ENCODE peak calls at places on chromosomes 16 and 17, in ten cellular contexts. One of them, this sample, is unnamed. For H3K36me3, the result is how much of the 10 kb centered on the place peaks cover.

GRCh38 chr17:3799181-3799627 is 1.8 kb downstream of the ITGAE start:
- DNase-seq in CD4-positive, alpha-beta memory T cell: no peak
- DNase-seq in neuronal stem cell: no peak
- DNase-seq in fibroblast of lung: no peak
- DNase-seq in HAP-1: no peak
- DNase-seq in CD4-positive, CD25-positive, alpha-beta regulatory T cell: no peak
- DNase-seq in OCI-LY7: no peak
- DNase-seq in naive thymus-derived CD4-positive, alpha-beta T cell: no peak
- DNase-seq in HCT116: no peak
- DNase-seq in cardiac muscle cell: no peak
- DNase-seq in this sample: no peak

GRCh38 chr16:69270395-69270794 is 40.8 kb upstream of the VPS4A start:
- DNase-seq in CD4-positive, alpha-beta memory T cell: no peak
- DNase-seq in neuronal stem cell: no peak
- DNase-seq in fibroblast of lung: no peak
- DNase-seq in HAP-1: no peak
- DNase-seq in CD4-positive, CD25-positive, alpha-beta regulatory T cell: no peak
- DNase-seq in OCI-LY7: no peak
- DNase-seq in naive thymus-derived CD4-positive, alpha-beta T cell: no peak
- DNase-seq in HCT116: no peak
- DNase-seq in cardiac muscle cell: no peak
- DNase-seq in this sample: no peak

GRCh38 chr17:11372692-11373091 is 131.7 kb downstream of the SHISA6 start:
- DNase-seq in CD4-positive, alpha-beta memory T cell: no peak
- DNase-seq in neuronal stem cell: no peak
- DNase-seq in fibroblast of lung: no peak
- DNase-seq in HAP-1: no peak
- DNase-seq in CD4-positive, CD25-positive, alpha-beta regulatory T cell: no peak
- DNase-seq in OCI-LY7: no peak
- DNase-seq in naive thymus-derived CD4-positive, alpha-beta T cell: no peak
- DNase-seq in HCT116: no peak
- DNase-seq in cardiac muscle cell: no peak
- DNase-seq in this sample: no peak

GRCh38 chr17:57880086-57880456 is 30.2 kb upstream of the MRPS23 start:
- DNase-seq in CD4-positive, alpha-beta memory T cell: peak
- DNase-seq in neuronal stem cell: no peak
- DNase-seq in fibroblast of lung: no peak
- DNase-seq in HAP-1: no peak
- DNase-seq in CD4-positive, CD25-positive, alpha-beta regulatory T cell: no peak
- DNase-seq in OCI-LY7: no peak
- DNase-seq in naive thymus-derived CD4-positive, alpha-beta T cell: no peak
- DNase-seq in HCT116: no peak
- DNase-seq in cardiac muscle cell: no peak
- DNase-seq in this sample: no peak

GRCh38 chr16:69348222-69348621 is 3.4 kb downstream of the TMED6 start:
- DNase-seq in CD4-positive, alpha-beta memory T cell: no peak
- DNase-seq in neuronal stem cell: no peak
- DNase-seq in fibroblast of lung: no peak
- DNase-seq in HAP-1: no peak
- DNase-seq in CD4-positive, CD25-positive, alpha-beta regulatory T cell: no peak
- DNase-seq in OCI-LY7: no peak
- DNase-seq in naive thymus-derived CD4-positive, alpha-beta T cell: no peak
- DNase-seq in HCT116: no peak
- DNase-seq in cardiac muscle cell: no peak
- DNase-seq in this sample: no peak

GRCh38 chr17:13594762-13595697 is 6.7 kb downstream of the HS3ST3A1 start:
- DNase-seq in CD4-positive, alpha-beta memory T cell: peak
- DNase-seq in neuronal stem cell: peak
- DNase-seq in fibroblast of lung: peak
- DNase-seq in HAP-1: peak
- DNase-seq in CD4-positive, CD25-positive, alpha-beta regulatory T cell: peak
- DNase-seq in OCI-LY7: peak
- DNase-seq in naive thymus-derived CD4-positive, alpha-beta T cell: peak
- DNase-seq in HCT116: peak
- DNase-seq in cardiac muscle cell: peak
- DNase-seq in this sample: no peak

GRCh38 chr17:64005734-64006167 is 7.6 kb downstream of the PRR29 start:
- DNase-seq in CD4-positive, alpha-beta memory T cell: no peak
- DNase-seq in neuronal stem cell: no peak
- DNase-seq in fibroblast of lung: no peak
- DNase-seq in HAP-1: no peak
- DNase-seq in CD4-positive, CD25-positive, alpha-beta regulatory T cell: no peak
- DNase-seq in OCI-LY7: no peak
- DNase-seq in naive thymus-derived CD4-positive, alpha-beta T cell: no peak
- DNase-seq in HCT116: no peak
- DNase-seq in cardiac muscle cell: no peak
- DNase-seq in this sample: no peak

GRCh38 chr17:8186787-8187516 is 3.0 kb downstream of the BORCS6 start:
- DNase-seq in CD4-positive, alpha-beta memory T cell: peak
- DNase-seq in neuronal stem cell: peak
- DNase-seq in fibroblast of lung: peak
- DNase-seq in HAP-1: peak
- DNase-seq in CD4-positive, CD25-positive, alpha-beta regulatory T cell: peak
- DNase-seq in OCI-LY7: peak
- DNase-seq in naive thymus-derived CD4-positive, alpha-beta T cell: peak
- DNase-seq in HCT116: peak
- DNase-seq in cardiac muscle cell: peak
- DNase-seq in this sample: peak

GRCh38 chr16:50428116-50428515 is 59.3 kb upstream of the BRD7 start:
- DNase-seq in CD4-positive, alpha-beta memory T cell: no peak
- DNase-seq in neuronal stem cell: no peak
- DNase-seq in fibroblast of lung: peak
- DNase-seq in HAP-1: no peak
- DNase-seq in CD4-positive, CD25-positive, alpha-beta regulatory T cell: no peak
- DNase-seq in OCI-LY7: no peak
- DNase-seq in naive thymus-derived CD4-positive, alpha-beta T cell: no peak
- DNase-seq in HCT116: no peak
- DNase-seq in cardiac muscle cell: no peak
- DNase-seq in this sample: no peak

GRCh38 chr17:7477392-7478275 is 1.8 kb downstream of the ZBTB4 start:
- DNase-seq in CD4-positive, alpha-beta memory T cell: no peak
- DNase-seq in neuronal stem cell: no peak
- DNase-seq in fibroblast of lung: peak
- DNase-seq in HAP-1: no peak
- DNase-seq in CD4-positive, CD25-positive, alpha-beta regulatory T cell: no peak
- DNase-seq in OCI-LY7: no peak
- DNase-seq in naive thymus-derived CD4-positive, alpha-beta T cell: peak
- DNase-seq in HCT116: no peak
- DNase-seq in cardiac muscle cell: peak
- DNase-seq in this sample: no peak

GRCh38 chr16:15825750-15826305 is 31.0 kb downstream of the MYH11 start:
- DNase-seq in CD4-positive, alpha-beta memory T cell: no peak
- DNase-seq in neuronal stem cell: no peak
- DNase-seq in fibroblast of lung: no peak
- DNase-seq in HAP-1: no peak
- DNase-seq in CD4-positive, CD25-positive, alpha-beta regulatory T cell: no peak
- DNase-seq in OCI-LY7: no peak
- DNase-seq in naive thymus-derived CD4-positive, alpha-beta T cell: no peak
- DNase-seq in HCT116: no peak
- DNase-seq in cardiac muscle cell: no peak
- DNase-seq in this sample: no peak

GRCh38 chr16:57422026-57422944 is 17.7 kb downstream of the CCL17 start:
- DNase-seq in CD4-positive, alpha-beta memory T cell: no peak
- DNase-seq in neuronal stem cell: no peak
- DNase-seq in fibroblast of lung: peak
- DNase-seq in HAP-1: peak
- DNase-seq in CD4-positive, CD25-positive, alpha-beta regulatory T cell: no peak
- DNase-seq in OCI-LY7: peak
- DNase-seq in naive thymus-derived CD4-positive, alpha-beta T cell: no peak
- DNase-seq in HCT116: no peak
- DNase-seq in cardiac muscle cell: peak
- DNase-seq in this sample: no peak

GRCh38 chr16:82660078-82660645 is 33.4 kb downstream of the CDH13 start:
- DNase-seq in CD4-positive, alpha-beta memory T cell: peak
- DNase-seq in neuronal stem cell: no peak
- DNase-seq in fibroblast of lung: peak
- DNase-seq in HAP-1: no peak
- DNase-seq in CD4-positive, CD25-positive, alpha-beta regulatory T cell: no peak
- DNase-seq in OCI-LY7: no peak
- DNase-seq in naive thymus-derived CD4-positive, alpha-beta T cell: no peak
- DNase-seq in HCT116: no peak
- DNase-seq in cardiac muscle cell: no peak
- DNase-seq in this sample: no peak

GRCh38 chr16:62170642-62171041 is 134.4 kb upstream of the CDH8 start:
- DNase-seq in CD4-positive, alpha-beta memory T cell: no peak
- DNase-seq in neuronal stem cell: no peak
- DNase-seq in fibroblast of lung: no peak
- DNase-seq in HAP-1: no peak
- DNase-seq in CD4-positive, CD25-positive, alpha-beta regulatory T cell: no peak
- DNase-seq in OCI-LY7: no peak
- DNase-seq in naive thymus-derived CD4-positive, alpha-beta T cell: no peak
- DNase-seq in HCT116: no peak
- DNase-seq in cardiac muscle cell: no peak
- DNase-seq in this sample: no peak

DNA sequence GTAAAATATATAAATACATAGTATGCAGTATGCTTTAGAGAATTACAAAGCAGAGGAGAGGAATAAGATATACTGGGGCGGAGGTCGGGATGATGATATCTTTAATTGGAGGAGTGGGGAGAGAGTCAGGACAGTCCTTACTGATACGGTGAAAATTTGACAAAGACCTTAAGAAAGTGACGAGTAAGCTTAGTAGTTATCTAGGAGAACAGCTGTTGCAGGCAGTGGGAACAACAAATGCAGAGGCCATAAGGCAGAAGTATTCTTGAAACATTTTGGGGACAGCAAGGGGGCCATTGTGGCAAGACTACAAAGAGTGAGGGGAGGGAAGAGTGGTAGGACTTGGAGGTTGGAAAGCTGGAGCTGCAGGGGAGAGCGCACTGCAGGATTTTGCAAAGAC is 22.3 kb upstream of the CDC6 start:
- DNase-seq in CD4-positive, alpha-beta memory T cell: no peak
- DNase-seq in neuronal stem cell: no peak
- DNase-seq in fibroblast of lung: no peak
- DNase-seq in HAP-1: no peak
- DNase-seq in CD4-positive, CD25-positive, alpha-beta regulatory T cell: no peak
- DNase-seq in OCI-LY7: no peak
- DNase-seq in naive thymus-derived CD4-positive, alpha-beta T cell: no peak
- DNase-seq in HCT116: no peak
- DNase-seq in cardiac muscle cell: no peak
- DNase-seq in this sample: no peak
- H3K4me3 ChIP-seq in CD4-positive, alpha-beta memory T cell: no peak
- H3K4me3 ChIP-seq in neuronal stem cell: no peak
- H3K4me3 ChIP-seq in fibroblast of lung: no peak
- H3K4me3 ChIP-seq in HAP-1: no peak
- H3K4me3 ChIP-seq in CD4-positive, CD25-positive, alpha-beta regulatory T cell: no peak
- H3K4me3 ChIP-seq in OCI-LY7: no peak
- H3K4me3 ChIP-seq in naive thymus-derived CD4-positive, alpha-beta T cell: no peak
- H3K4me3 ChIP-seq in HCT116: no peak
- H3K4me3 ChIP-seq in cardiac muscle cell: no peak
- H3K4me3 ChIP-seq in this sample: no peak

DNA sequence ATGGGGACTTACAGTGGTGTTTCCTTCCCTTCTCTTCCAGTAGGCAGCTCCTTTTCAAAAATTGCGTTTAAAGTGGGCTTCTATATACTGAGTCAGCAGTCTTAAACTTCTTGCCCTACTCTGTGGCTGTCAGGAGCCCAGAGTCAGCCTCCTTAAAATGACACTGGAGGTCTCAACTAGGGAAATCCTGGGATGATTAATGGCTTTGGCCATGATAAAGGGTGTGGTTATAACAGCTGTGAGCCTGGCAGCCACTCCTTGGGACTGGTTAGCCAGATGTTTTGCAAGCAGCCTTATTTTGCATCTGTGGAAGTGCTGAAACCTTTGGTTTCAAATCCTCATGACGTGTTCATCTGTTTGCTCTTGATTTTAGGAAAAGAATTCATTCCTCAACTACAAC is 25.0 kb downstream of the TAC4 start:
- DNase-seq in CD4-positive, alpha-beta memory T cell: no peak
- DNase-seq in neuronal stem cell: no peak
- DNase-seq in fibroblast of lung: peak
- DNase-seq in HAP-1: no peak
- DNase-seq in CD4-positive, CD25-positive, alpha-beta regulatory T cell: no peak
- DNase-seq in OCI-LY7: no peak
- DNase-seq in naive thymus-derived CD4-positive, alpha-beta T cell: no peak
- DNase-seq in HCT116: no peak
- DNase-seq in cardiac muscle cell: no peak
- DNase-seq in this sample: no peak
- H3K36me3 ChIP-seq in CD4-positive, alpha-beta memory T cell: half or more
- H3K36me3 ChIP-seq in neuronal stem cell: under half
- H3K36me3 ChIP-seq in fibroblast of lung: under half
- H3K36me3 ChIP-seq in HAP-1: half or more
- H3K36me3 ChIP-seq in CD4-positive, CD25-positive, alpha-beta regulatory T cell: half or more
- H3K36me3 ChIP-seq in OCI-LY7: half or more
- H3K36me3 ChIP-seq in naive thymus-derived CD4-positive, alpha-beta T cell: half or more
- H3K36me3 ChIP-seq in HCT116: half or more
- H3K36me3 ChIP-seq in cardiac muscle cell: half or more
- H3K36me3 ChIP-seq in this sample: under half

GRCh38 chr17:33019161-33019560 is 27.5 kb downstream of the SPACA3 start:
- DNase-seq in CD4-positive, alpha-beta memory T cell: no peak
- DNase-seq in neuronal stem cell: no peak
- DNase-seq in fibroblast of lung: no peak
- DNase-seq in HAP-1: no peak
- DNase-seq in CD4-positive, CD25-positive, alpha-beta regulatory T cell: no peak
- DNase-seq in OCI-LY7: no peak
- DNase-seq in naive thymus-derived CD4-positive, alpha-beta T cell: no peak
- DNase-seq in HCT116: no peak
- DNase-seq in cardiac muscle cell: no peak
- DNase-seq in this sample: no peak
- H3K4me3 ChIP-seq in CD4-positive, alpha-beta memory T cell: no peak
- H3K4me3 ChIP-seq in neuronal stem cell: peak
- H3K4me3 ChIP-seq in fibroblast of lung: no peak
- H3K4me3 ChIP-seq in HAP-1: no peak
- H3K4me3 ChIP-seq in CD4-positive, CD25-positive, alpha-beta regulatory T cell: no peak
- H3K4me3 ChIP-seq in OCI-LY7: no peak
- H3K4me3 ChIP-seq in naive thymus-derived CD4-positive, alpha-beta T cell: no peak
- H3K4me3 ChIP-seq in HCT116: no peak
- H3K4me3 ChIP-seq in cardiac muscle cell: no peak
- H3K4me3 ChIP-seq in this sample: no peak

GRCh38 chr17:43443381-43443780 is 40.4 kb upstream of the DHX8 start:
- DNase-seq in CD4-positive, alpha-beta memory T cell: no peak
- DNase-seq in neuronal stem cell: no peak
- DNase-seq in fibroblast of lung: no peak
- DNase-seq in HAP-1: no peak
- DNase-seq in CD4-positive, CD25-positive, alpha-beta regulatory T cell: no peak
- DNase-seq in OCI-LY7: no peak
- DNase-seq in naive thymus-derived CD4-positive, alpha-beta T cell: no peak
- DNase-seq in HCT116: no peak
- DNase-seq in cardiac muscle cell: no peak
- DNase-seq in this sample: no peak

GRCh38 chr17:43437756-43438155 is 39.0 kb downstream of the ARL4D start:
- DNase-seq in CD4-positive, alpha-beta memory T cell: no peak
- DNase-seq in neuronal stem cell: no peak
- DNase-seq in fibroblast of lung: no peak
- DNase-seq in HAP-1: no peak
- DNase-seq in CD4-positive, CD25-positive, alpha-beta regulatory T cell: no peak
- DNase-seq in OCI-LY7: no peak
- DNase-seq in naive thymus-derived CD4-positive, alpha-beta T cell: no peak
- DNase-seq in HCT116: no peak
- DNase-seq in cardiac muscle cell: no peak
- DNase-seq in this sample: no peak

GRCh38 chr17:43434902-43435319 is 36.1 kb downstream of the ARL4D start:
- DNase-seq in CD4-positive, alpha-beta memory T cell: no peak
- DNase-seq in neuronal stem cell: no peak
- DNase-seq in fibroblast of lung: peak
- DNase-seq in HAP-1: no peak
- DNase-seq in CD4-positive, CD25-positive, alpha-beta regulatory T cell: no peak
- DNase-seq in OCI-LY7: no peak
- DNase-seq in naive thymus-derived CD4-positive, alpha-beta T cell: no peak
- DNase-seq in HCT116: peak
- DNase-seq in cardiac muscle cell: no peak
- DNase-seq in this sample: no peak

GRCh38 chr17:43442711-43443110 is 41.1 kb upstream of the DHX8 start:
- DNase-seq in CD4-positive, alpha-beta memory T cell: no peak
- DNase-seq in neuronal stem cell: no peak
- DNase-seq in fibroblast of lung: peak
- DNase-seq in HAP-1: no peak
- DNase-seq in CD4-positive, CD25-positive, alpha-beta regulatory T cell: no peak
- DNase-seq in OCI-LY7: no peak
- DNase-seq in naive thymus-derived CD4-positive, alpha-beta T cell: no peak
- DNase-seq in HCT116: no peak
- DNase-seq in cardiac muscle cell: no peak
- DNase-seq in this sample: no peak

GRCh38 chr17:43438626-43439529 is 40.1 kb downstream of the ARL4D start:
- DNase-seq in CD4-positive, alpha-beta memory T cell: no peak
- DNase-seq in neuronal stem cell: no peak
- DNase-seq in fibroblast of lung: peak
- DNase-seq in HAP-1: no peak
- DNase-seq in CD4-positive, CD25-positive, alpha-beta regulatory T cell: no peak
- DNase-seq in OCI-LY7: no peak
- DNase-seq in naive thymus-derived CD4-positive, alpha-beta T cell: no peak
- DNase-seq in HCT116: no peak
- DNase-seq in cardiac muscle cell: no peak
- DNase-seq in this sample: no peak
- H3K36me3 ChIP-seq in CD4-positive, alpha-beta memory T cell: under half
- H3K36me3 ChIP-seq in neuronal stem cell: under half
- H3K36me3 ChIP-seq in fibroblast of lung: under half
- H3K36me3 ChIP-seq in HAP-1: under half
- H3K36me3 ChIP-seq in CD4-positive, CD25-positive, alpha-beta regulatory T cell: under half
- H3K36me3 ChIP-seq in OCI-LY7: under half
- H3K36me3 ChIP-seq in naive thymus-derived CD4-positive, alpha-beta T cell: under half
- H3K36me3 ChIP-seq in HCT116: under half
- H3K36me3 ChIP-seq in cardiac muscle cell: under half
- H3K36me3 ChIP-seq in this sample: under half